ENCODE peak calls at places on chromosome 6, in six cellular contexts. B, Q, F, Z, L and S are unnamed samples.

GRCh38 chr6:29722773-29723665 is at the start of gene HLA-F:
- DNase-seq in B (peak), Q (peak), F (peak), Z (peak), L (peak), S (no peak)

GRCh38 chr6:110814488-110815259 is 595 bp downstream of the CDK19 start:
- DNase-seq in B (no peak), Q (peak), F (peak), Z (peak), L (peak), S (no peak)

GRCh38 chr6:41651962-41652657 is 13.8 kb downstream of the MDFI start:
- DNase-seq in B (no peak), Q (no peak), F (no peak), Z (no peak), L (no peak), S (no peak)

GRCh38 chr6:44100088-44100550 is 27.1 kb downstream of the MRPL14 start:
- DNase-seq in B (no peak), Q (no peak), F (peak), Z (no peak), L (no peak), S (no peak)

GRCh38 chr6:145206247-145206907 is 528.9 kb downstream of the EPM2A start:
- DNase-seq in B (peak), Q (peak), F (no peak), Z (no peak), L (no peak), S (peak)

GRCh38 chr6:152496731-152497130 is 140.4 kb downstream of the SYNE1 start:
- DNase-seq in B (no peak), Q (no peak), F (no peak), Z (no peak), L (no peak), S (no peak)

GRCh38 chr6:81774542-81774941 is 22.1 kb upstream of the TENT5A start:
- DNase-seq in B (no peak), Q (no peak), F (no peak), Z (no peak), L (no peak), S (no peak)

GRCh38 chr6:127582777-127583462 is 5.9 kb downstream of the C6orf58 start:
- DNase-seq in B (peak), Q (peak), F (no peak), Z (no peak), L (no peak), S (no peak)

GRCh38 chr6:159943101-159943632 is 25.7 kb upstream of the IGF2R start:
- DNase-seq in B (no peak), Q (peak), F (no peak), Z (no peak), L (no peak), S (no peak)

GRCh38 chr6:36962874-36963273 is 8.3 kb downstream of the PI16 start:
- DNase-seq in B (no peak), Q (no peak), F (no peak), Z (peak), L (peak), S (peak)

GRCh38 chr6:158211273-158212055 is 43.3 kb downstream of the GTF2H5 start:
- DNase-seq in B (peak), Q (no peak), F (no peak), Z (no peak), L (no peak), S (no peak)

GRCh38 chr6:152727507-152727906 is 23.1 kb upstream of the VIP start:
- DNase-seq in B (no peak), Q (no peak), F (no peak), Z (no peak), L (no peak), S (no peak)

GRCh38 chr6:44725070-44725469 is 337.6 kb downstream of the CDC5L start:
- DNase-seq in B (no peak), Q (no peak), F (no peak), Z (no peak), L (no peak), S (no peak)

GRCh38 chr6:75144396-75144795 is 61.5 kb downstream of the COL12A1 start:
- DNase-seq in B (no peak), Q (no peak), F (no peak), Z (no peak), L (no peak), S (no peak)

GRCh38 chr6:55009114-55009513 is 162.5 kb downstream of the FAM83B start:
- DNase-seq in B (no peak), Q (no peak), F (no peak), Z (no peak), L (no peak), S (no peak)

GRCh38 chr6:43105538-43106218 is 29.6 kb downstream of the PTK7 start:
- DNase-seq in B (no peak), Q (no peak), F (no peak), Z (no peak), L (no peak), S (no peak)

GRCh38 chr6:7053125-7053784 is 54.5 kb upstream of the RREB1 start:
- DNase-seq in B (no peak), Q (no peak), F (no peak), Z (no peak), L (no peak), S (no peak)

GRCh38 chr6:137715589-137716045 is 151.4 kb upstream of the TNFAIP3 start:
- DNase-seq in B (no peak), Q (no peak), F (no peak), Z (peak), L (no peak), S (no peak)

GRCh38 chr6:93013054-93013453 is 406.3 kb downstream of the EPHA7 start:
- DNase-seq in B (no peak), Q (no peak), F (no peak), Z (no peak), L (no peak), S (no peak)

GRCh38 chr6:157667211-157668033 is 155.6 kb upstream of the SNX9 start:
- DNase-seq in B (peak), Q (peak), F (peak), Z (peak), L (peak), S (peak)

GRCh38 chr6:83756565-83756964 is 47.7 kb upstream of the SNAP91 start:
- DNase-seq in B (no peak), Q (no peak), F (no peak), Z (no peak), L (no peak), S (no peak)

GRCh38 chr6:134217110-134217509 is 100.8 kb downstream of the SGK1 start:
- DNase-seq in B (peak), Q (peak), F (no peak), Z (no peak), L (no peak), S (no peak)

GRCh38 chr6:43013020-43013842 is 515 bp downstream of the MEA1 start:
- DNase-seq in B (peak), Q (peak), F (no peak), Z (no peak), L (no peak), S (no peak)

GRCh38 chr6:90103056-90103793 is 193.4 kb downstream of the BACH2 start:
- DNase-seq in B (no peak), Q (no peak), F (peak), Z (no peak), L (no peak), S (no peak)

GRCh38 chr6:108673602-108674001 is 112.9 kb downstream of the FOXO3 start:
- DNase-seq in B (no peak), Q (peak), F (no peak), Z (no peak), L (no peak), S (no peak)

GRCh38 chr6:163956571-163957407 is 542.3 kb downstream of the QKI start:
- DNase-seq in B (peak), Q (peak), F (peak), Z (peak), L (peak), S (peak)

GRCh38 chr6:136526196-136526930 is 23.9 kb downstream of the MAP7 start:
- DNase-seq in B (no peak), Q (no peak), F (no peak), Z (peak), L (peak), S (no peak)